ENCODE peak calls at places on chromosome 14, in eight cellular contexts. One of them, this sample, is unnamed.

GRCh38 chr14:70871863-70872677 is 35.2 kb upstream of the PCNX1 start:
- DNase-seq in sigmoid colon: no peak
- DNase-seq in heart left ventricle: no peak
- DNase-seq in cardiac muscle cell: no peak
- DNase-seq in hepatocyte: no peak
- DNase-seq in left ventricle myocardium inferior: no peak
- DNase-seq in RWPE2: no peak
- DNase-seq in IMR-90: no peak
- DNase-seq in this sample: no peak

GRCh38 chr14:68020999-68021663 is 201.6 kb downstream of the RAD51B start:
- DNase-seq in sigmoid colon: no peak
- DNase-seq in heart left ventricle: no peak
- DNase-seq in cardiac muscle cell: no peak
- DNase-seq in hepatocyte: no peak
- DNase-seq in left ventricle myocardium inferior: no peak
- DNase-seq in RWPE2: no peak
- DNase-seq in IMR-90: no peak
- DNase-seq in this sample: no peak

GRCh38 chr14:93712079-93712837 is 76.0 kb downstream of the PRIMA1 start:
- DNase-seq in sigmoid colon: peak; percentile 25
- DNase-seq in heart left ventricle: no peak
- DNase-seq in cardiac muscle cell: no peak
- DNase-seq in hepatocyte: no peak
- DNase-seq in left ventricle myocardium inferior: no peak
- DNase-seq in RWPE2: no peak
- DNase-seq in IMR-90: no peak
- DNase-seq in this sample: no peak

GRCh38 chr14:94390372-94391086 is 2.1 kb upstream of the SERPINA1 start:
- DNase-seq in sigmoid colon: peak; percentile 72
- DNase-seq in heart left ventricle: peak; percentile 67
- DNase-seq in cardiac muscle cell: peak; percentile 69
- DNase-seq in hepatocyte: no peak
- DNase-seq in left ventricle myocardium inferior: peak; percentile 69
- DNase-seq in RWPE2: peak; percentile 88
- DNase-seq in IMR-90: no peak
- DNase-seq in this sample: peak; percentile 36

GRCh38 chr14:81062816-81063215 is 107.4 kb downstream of the TSHR start:
- DNase-seq in sigmoid colon: no peak
- DNase-seq in heart left ventricle: no peak
- DNase-seq in cardiac muscle cell: no peak
- DNase-seq in hepatocyte: peak; percentile 3
- DNase-seq in left ventricle myocardium inferior: no peak
- DNase-seq in RWPE2: no peak
- DNase-seq in IMR-90: peak; percentile 0
- DNase-seq in this sample: peak; percentile 1

GRCh38 chr14:93219103-93219726 is 12.2 kb downstream of the UBR7 start:
- DNase-seq in sigmoid colon: no peak
- DNase-seq in heart left ventricle: no peak
- DNase-seq in cardiac muscle cell: peak; percentile 72
- DNase-seq in hepatocyte: peak; percentile 81
- DNase-seq in left ventricle myocardium inferior: no peak
- DNase-seq in RWPE2: no peak
- DNase-seq in IMR-90: peak; percentile 65
- DNase-seq in this sample: peak; percentile 51

GRCh38 chr14:68819260-68819691 is 26.4 kb upstream of the ZFP36L1 start:
- DNase-seq in sigmoid colon: peak; percentile 88
- DNase-seq in heart left ventricle: no peak
- DNase-seq in cardiac muscle cell: peak; percentile 66
- DNase-seq in hepatocyte: peak; percentile 85
- DNase-seq in left ventricle myocardium inferior: no peak
- DNase-seq in RWPE2: peak; percentile 82
- DNase-seq in IMR-90: peak; percentile 66
- DNase-seq in this sample: peak; percentile 82

GRCh38 chr14:99230271-99231141 is 41.5 kb downstream of the BCL11B start:
- DNase-seq in sigmoid colon: no peak
- DNase-seq in heart left ventricle: no peak
- DNase-seq in cardiac muscle cell: no peak
- DNase-seq in hepatocyte: peak; percentile 55
- DNase-seq in left ventricle myocardium inferior: no peak
- DNase-seq in RWPE2: peak; percentile 55
- DNase-seq in IMR-90: no peak
- DNase-seq in this sample: no peak

GRCh38 chr14:56885795-56886194 is 75.5 kb upstream of the OTX2 start:
- DNase-seq in sigmoid colon: no peak
- DNase-seq in heart left ventricle: no peak
- DNase-seq in cardiac muscle cell: no peak
- DNase-seq in hepatocyte: no peak
- DNase-seq in left ventricle myocardium inferior: no peak
- DNase-seq in RWPE2: no peak
- DNase-seq in IMR-90: no peak
- DNase-seq in this sample: no peak

GRCh38 chr14:65637780-65638179 is 225.2 kb downstream of the FUT8 start:
- DNase-seq in sigmoid colon: no peak
- DNase-seq in heart left ventricle: no peak
- DNase-seq in cardiac muscle cell: peak; percentile 5
- DNase-seq in hepatocyte: no peak
- DNase-seq in left ventricle myocardium inferior: no peak
- DNase-seq in RWPE2: no peak
- DNase-seq in IMR-90: peak; percentile 1
- DNase-seq in this sample: peak; percentile 84

GRCh38 chr14:29799718-29800117 is 127.9 kb downstream of the PRKD1 start:
- DNase-seq in sigmoid colon: no peak
- DNase-seq in heart left ventricle: no peak
- DNase-seq in cardiac muscle cell: no peak
- DNase-seq in hepatocyte: no peak
- DNase-seq in left ventricle myocardium inferior: no peak
- DNase-seq in RWPE2: no peak
- DNase-seq in IMR-90: no peak
- DNase-seq in this sample: no peak

GRCh38 chr14:103721334-103722120 is 5.9 kb downstream of the ZFYVE21 start:
- DNase-seq in sigmoid colon: no peak
- DNase-seq in heart left ventricle: no peak
- DNase-seq in cardiac muscle cell: no peak
- DNase-seq in hepatocyte: no peak
- DNase-seq in left ventricle myocardium inferior: no peak
- DNase-seq in RWPE2: no peak
- DNase-seq in IMR-90: peak; percentile 47
- DNase-seq in this sample: peak; percentile 94

GRCh38 chr14:59354666-59355065 is 110.5 kb downstream of the GPR135 start:
- DNase-seq in sigmoid colon: no peak
- DNase-seq in heart left ventricle: no peak
- DNase-seq in cardiac muscle cell: peak; percentile 51
- DNase-seq in hepatocyte: no peak
- DNase-seq in left ventricle myocardium inferior: no peak
- DNase-seq in RWPE2: no peak
- DNase-seq in IMR-90: peak; percentile 88
- DNase-seq in this sample: peak; percentile 97

DNA sequence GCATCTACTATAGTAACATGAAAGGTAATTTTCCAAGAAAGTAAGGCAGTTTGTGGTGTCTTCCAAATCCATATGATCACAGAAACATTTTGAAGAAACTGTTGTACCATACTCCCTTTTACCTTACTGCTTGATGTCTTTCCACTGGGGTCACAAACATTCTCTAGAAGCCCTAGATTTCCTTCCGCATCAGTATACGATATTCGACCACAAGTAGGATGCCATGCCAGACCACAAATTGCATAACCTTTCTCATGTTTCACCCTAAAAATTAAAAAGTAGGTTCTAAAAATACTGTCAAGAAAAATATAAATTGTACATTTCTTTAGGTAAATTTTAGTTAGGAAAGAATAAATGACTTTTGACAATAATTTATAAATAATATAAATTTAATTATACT is 26.5 kb downstream of the WDHD1 start:
- DNase-seq in sigmoid colon: no peak
- DNase-seq in heart left ventricle: no peak
- DNase-seq in cardiac muscle cell: peak; percentile 70
- DNase-seq in hepatocyte: no peak
- DNase-seq in left ventricle myocardium inferior: no peak
- DNase-seq in RWPE2: no peak
- DNase-seq in IMR-90: peak; percentile 58
- DNase-seq in this sample: no peak
- TF ChIP-seq CTCF in sigmoid colon: no peak
- TF ChIP-seq CTCF in heart left ventricle: no peak
- TF ChIP-seq CTCF in cardiac muscle cell: no peak
- TF ChIP-seq CTCF in hepatocyte: no peak
- TF ChIP-seq CTCF in left ventricle myocardium inferior: no peak
- TF ChIP-seq CTCF in RWPE2: no peak
- TF ChIP-seq CTCF in IMR-90: no peak
- TF ChIP-seq CTCF in this sample: no peak

GRCh38 chr14:50001999-50002925 is 109.4 kb downstream of the ARF6 start:
- DNase-seq in sigmoid colon: no peak
- DNase-seq in heart left ventricle: peak; percentile 31
- DNase-seq in cardiac muscle cell: no peak
- DNase-seq in hepatocyte: no peak
- DNase-seq in left ventricle myocardium inferior: no peak
- DNase-seq in RWPE2: no peak
- DNase-seq in IMR-90: no peak
- DNase-seq in this sample: peak; percentile 32

GRCh38 chr14:49999826-50000214 is 106.9 kb downstream of the ARF6 start:
- DNase-seq in sigmoid colon: no peak
- DNase-seq in heart left ventricle: no peak
- DNase-seq in cardiac muscle cell: no peak
- DNase-seq in hepatocyte: no peak
- DNase-seq in left ventricle myocardium inferior: no peak
- DNase-seq in RWPE2: no peak
- DNase-seq in IMR-90: no peak
- DNase-seq in this sample: no peak

GRCh38 chr14:50002926-50003212 is 110.0 kb downstream of the ARF6 start:
- DNase-seq in sigmoid colon: no peak
- DNase-seq in heart left ventricle: no peak
- DNase-seq in cardiac muscle cell: no peak
- DNase-seq in hepatocyte: no peak
- DNase-seq in left ventricle myocardium inferior: no peak
- DNase-seq in RWPE2: no peak
- DNase-seq in IMR-90: no peak
- DNase-seq in this sample: no peak

GRCh38 chr14:50000215-50001145 is 107.6 kb downstream of the ARF6 start:
- DNase-seq in sigmoid colon: peak; percentile 83
- DNase-seq in heart left ventricle: peak; percentile 68
- DNase-seq in cardiac muscle cell: peak; percentile 81
- DNase-seq in hepatocyte: peak; percentile 82
- DNase-seq in left ventricle myocardium inferior: peak; percentile 47
- DNase-seq in RWPE2: no peak
- DNase-seq in IMR-90: peak; percentile 84
- DNase-seq in this sample: peak; percentile 87

DNA sequence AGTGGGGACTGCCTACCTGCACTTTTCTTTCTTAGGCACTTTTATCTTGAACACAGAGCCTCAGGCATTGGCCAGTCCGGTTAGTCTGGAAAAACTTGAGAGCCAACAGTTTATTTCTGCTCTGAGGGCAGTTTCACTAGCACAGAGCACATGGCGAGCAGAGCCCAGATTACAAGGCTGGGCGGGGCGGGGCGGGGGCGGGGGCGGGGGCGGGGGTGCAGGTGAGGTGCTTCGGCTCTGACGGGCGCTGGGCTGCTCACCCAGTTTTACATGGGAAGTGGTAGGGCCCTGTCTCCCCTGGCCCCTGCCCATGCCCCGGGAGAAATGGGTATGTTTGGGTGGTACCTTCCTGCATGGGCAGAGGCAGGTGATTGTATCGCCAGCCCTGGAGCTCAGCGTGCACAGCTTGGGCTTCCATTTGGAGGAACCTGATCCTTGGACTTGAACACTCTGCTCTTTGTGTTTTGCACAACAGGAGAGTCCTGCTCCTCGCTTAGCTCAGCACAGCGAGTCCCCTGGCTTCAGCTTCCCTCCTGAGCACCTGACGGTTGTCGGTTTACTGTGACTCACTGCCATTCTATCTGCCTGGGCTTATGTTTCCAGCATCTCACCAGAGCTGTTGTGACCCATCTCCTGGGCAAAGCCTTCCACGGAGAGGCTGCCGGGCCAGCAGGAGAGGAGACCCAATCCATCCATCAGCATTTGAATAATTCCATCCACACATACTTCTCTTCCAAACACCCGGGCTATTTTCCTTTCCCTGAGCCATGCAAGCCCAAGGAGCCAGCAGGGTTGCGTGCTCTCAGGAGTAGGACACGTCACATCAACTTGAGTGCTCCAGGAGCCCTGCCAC is 108.5 kb downstream of the ARF6 start:
- DNase-seq in sigmoid colon: no peak
- DNase-seq in heart left ventricle: no peak
- DNase-seq in cardiac muscle cell: peak; percentile 76
- DNase-seq in hepatocyte: peak; percentile 79
- DNase-seq in left ventricle myocardium inferior: no peak
- DNase-seq in RWPE2: peak; percentile 88
- DNase-seq in IMR-90: peak; percentile 70
- DNase-seq in this sample: peak; percentile 97
- H3K4me1 ChIP-seq in sigmoid colon: peaks cover 40% of the 10 kb centered on the region
- H3K4me1 ChIP-seq in heart left ventricle: peaks cover 34% of the 10 kb centered on the region
- H3K4me1 ChIP-seq in cardiac muscle cell: peaks cover 35% of the 10 kb centered on the region
- H3K4me1 ChIP-seq in hepatocyte: peaks cover 48% of the 10 kb centered on the region
- H3K4me1 ChIP-seq in left ventricle myocardium inferior: peaks cover 57% of the 10 kb centered on the region
- H3K4me1 ChIP-seq in RWPE2: peaks cover 48% of the 10 kb centered on the region
- H3K4me1 ChIP-seq in IMR-90: peaks cover 39% of the 10 kb centered on the region
- H3K4me1 ChIP-seq in this sample: peaks cover 54% of the 10 kb centered on the region

GRCh38 chr14:47541652-47542051 is 133.8 kb downstream of the MDGA2 start:
- DNase-seq in sigmoid colon: no peak
- DNase-seq in heart left ventricle: no peak
- DNase-seq in cardiac muscle cell: peak; percentile 2
- DNase-seq in hepatocyte: no peak
- DNase-seq in left ventricle myocardium inferior: no peak
- DNase-seq in RWPE2: no peak
- DNase-seq in IMR-90: no peak
- DNase-seq in this sample: no peak

GRCh38 chr14:47539065-47539464 is 136.3 kb downstream of the MDGA2 start:
- DNase-seq in sigmoid colon: no peak
- DNase-seq in heart left ventricle: no peak
- DNase-seq in cardiac muscle cell: peak; percentile 10
- DNase-seq in hepatocyte: peak; percentile 37
- DNase-seq in left ventricle myocardium inferior: no peak
- DNase-seq in RWPE2: no peak
- DNase-seq in IMR-90: no peak
- DNase-seq in this sample: no peak

DNA sequence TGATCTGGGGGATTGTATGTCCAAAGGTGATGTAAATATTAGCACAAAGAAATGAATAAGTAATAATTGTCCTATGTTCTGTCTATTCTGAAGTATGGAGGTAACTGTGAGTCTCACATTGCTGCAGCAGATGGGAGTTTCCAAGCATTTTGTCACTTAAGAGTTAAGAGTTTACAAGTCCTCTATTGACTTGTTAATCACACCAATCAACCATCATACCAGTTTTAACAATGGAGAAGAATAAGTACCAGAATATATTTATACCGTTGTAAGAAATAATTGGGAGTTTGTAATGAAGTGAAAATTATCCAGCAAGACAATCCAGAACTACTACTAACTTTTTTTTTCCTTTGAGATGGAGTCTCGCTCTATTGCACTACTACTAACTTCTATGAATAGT is 139.1 kb downstream of the MDGA2 start:
- DNase-seq in sigmoid colon: no peak
- DNase-seq in heart left ventricle: no peak
- DNase-seq in cardiac muscle cell: no peak
- DNase-seq in hepatocyte: no peak
- DNase-seq in left ventricle myocardium inferior: no peak
- DNase-seq in RWPE2: no peak
- DNase-seq in IMR-90: no peak
- DNase-seq in this sample: no peak
- H3K9me3 ChIP-seq in sigmoid colon: no peaks in the 10 kb centered on the region
- H3K9me3 ChIP-seq in heart left ventricle: no peaks in the 10 kb centered on the region
- H3K9me3 ChIP-seq in cardiac muscle cell: no peaks in the 10 kb centered on the region
- H3K9me3 ChIP-seq in hepatocyte: no peaks in the 10 kb centered on the region
- H3K9me3 ChIP-seq in left ventricle myocardium inferior: no peaks in the 10 kb centered on the region
- H3K9me3 ChIP-seq in RWPE2: no peaks in the 10 kb centered on the region
- H3K9me3 ChIP-seq in IMR-90: peaks cover 9% of the 10 kb centered on the region
- H3K9me3 ChIP-seq in this sample: peaks cover 20% of the 10 kb centered on the region

GRCh38 chr14:61106627-61107147 is 125.6 kb downstream of the SLC38A6 start:
- DNase-seq in sigmoid colon: no peak
- DNase-seq in heart left ventricle: no peak
- DNase-seq in cardiac muscle cell: no peak
- DNase-seq in hepatocyte: no peak
- DNase-seq in left ventricle myocardium inferior: no peak
- DNase-seq in RWPE2: no peak
- DNase-seq in IMR-90: no peak
- DNase-seq in this sample: no peak
- TF ChIP-seq CTCF in sigmoid colon: no peak
- TF ChIP-seq CTCF in heart left ventricle: no peak
- TF ChIP-seq CTCF in cardiac muscle cell: peak; percentile 40
- TF ChIP-seq CTCF in hepatocyte: peak; percentile 15
- TF ChIP-seq CTCF in left ventricle myocardium inferior: no peak
- TF ChIP-seq CTCF in RWPE2: peak; percentile 49
- TF ChIP-seq CTCF in IMR-90: peak; percentile 14
- TF ChIP-seq CTCF in this sample: peak; percentile 41

This sample was measured in mammary epithelial cell.